ENCODE peak calls at places on chromosomes 11 and 22, in eight cellular contexts. W, V, G, B, J, H, K and S are unnamed samples. For H3K4me1, the result is how much of the 10 kb centered on the place peaks cover.

GRCh38 chr22:23305321-23305910 is 125.1 kb downstream of the BCR start:
- DNase-seq in J (peak), V (no peak), H (peak), G (no peak), W (no peak), K (no peak), B (peak), S (no peak)

GRCh38 chr22:21972293-21972779 is 10.3 kb downstream of the TOP3B start:
- DNase-seq in J (no peak), B (peak), W (no peak), G (peak), H (no peak), K (no peak), V (no peak), S (no peak)

GRCh38 chr11:5251746-5252145 is 2.1 kb upstream of the HBG1 start:
- DNase-seq in B (no peak), H (no peak), J (no peak), K (no peak), W (no peak), G (no peak), V (no peak), S (no peak)

GRCh38 chr11:6545917-6546605 is 49.0 kb downstream of the DNHD1 start:
- DNase-seq in G (no peak), B (no peak), W (no peak), K (peak), H (peak), J (no peak), V (no peak), S (no peak)

GRCh38 chr22:49628351-49629023 is 199.2 kb downstream of the BRD1 start:
- DNase-seq in G (no peak), W (peak), H (no peak), K (no peak), V (no peak), B (no peak), J (no peak), S (no peak)

GRCh38 chr22:31096637-31097274 is 10.6 kb downstream of the SELENOM start:
- DNase-seq in B (no peak), J (no peak), H (no peak), V (no peak), G (no peak), W (no peak), K (no peak), S (no peak)

GRCh38 chr11:115581871-115582639 is 77.8 kb upstream of the CADM1 start:
- DNase-seq in B (peak), V (no peak), K (no peak), J (no peak), H (no peak), G (no peak), W (no peak), S (no peak)

GRCh38 chr11:71065794-71066193 is 186.6 kb downstream of the SHANK2 start:
- DNase-seq in H (no peak), G (no peak), K (no peak), B (no peak), W (no peak), J (no peak), V (no peak), S (no peak)

GRCh38 chr11:15671216-15671615 is 556.5 kb downstream of the INSC start:
- DNase-seq in B (no peak), W (no peak), H (no peak), G (no peak), K (peak), J (no peak), V (no peak), S (no peak)

GRCh38 chr11:19392321-19392720 is 151.6 kb upstream of the E2F8 start:
- DNase-seq in W (no peak), B (no peak), K (no peak), J (no peak), G (no peak), H (no peak), V (no peak), S (no peak)

GRCh38 chr11:103633037-103633788 is 403.2 kb upstream of the DDI1 start:
- DNase-seq in V (no peak), H (no peak), G (no peak), K (no peak), J (no peak), W (peak), B (peak), S (no peak)

DNA sequence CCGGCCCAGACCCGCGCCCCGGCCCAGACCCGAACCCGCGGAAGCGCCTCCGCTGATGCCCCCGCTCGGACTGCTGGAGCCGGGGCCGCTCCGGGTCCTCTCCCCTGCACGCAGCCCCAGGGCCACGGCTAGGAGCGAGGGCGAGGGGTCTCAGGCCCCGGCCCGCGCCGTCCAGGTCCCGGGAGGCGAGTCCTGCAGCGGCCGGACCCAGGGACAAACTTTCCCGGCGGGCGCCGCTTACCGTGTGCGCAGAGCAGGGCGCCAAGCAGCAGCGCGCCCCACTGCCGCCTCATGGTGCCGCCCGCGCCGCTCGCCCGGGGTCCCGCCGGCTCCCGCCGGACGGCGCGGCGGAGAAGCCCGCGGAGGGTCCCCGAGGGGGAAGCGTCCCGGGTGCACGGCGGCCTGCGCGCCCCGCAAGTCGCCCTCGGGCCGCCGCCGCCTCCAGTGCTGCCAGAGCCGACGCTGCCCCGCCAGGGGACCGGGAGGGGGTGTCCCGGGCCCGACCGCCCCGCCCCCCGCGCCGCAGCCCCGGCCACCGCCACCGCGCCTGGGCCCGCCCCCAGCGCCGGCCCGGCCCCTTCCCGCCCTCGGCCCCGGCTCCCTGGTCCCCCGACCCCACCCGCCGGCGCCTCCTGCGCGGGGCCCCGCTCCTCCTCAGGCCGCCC is at the start of gene LRP4:
- DNase-seq in W (no peak), K (no peak), J (peak), G (peak), B (no peak), H (no peak), V (no peak), S (peak)
- H3K27ac ChIP-seq in W (no peak), K (peak), J (peak), G (no peak), B (no peak), H (peak), V (no peak), S (peak)

DNA sequence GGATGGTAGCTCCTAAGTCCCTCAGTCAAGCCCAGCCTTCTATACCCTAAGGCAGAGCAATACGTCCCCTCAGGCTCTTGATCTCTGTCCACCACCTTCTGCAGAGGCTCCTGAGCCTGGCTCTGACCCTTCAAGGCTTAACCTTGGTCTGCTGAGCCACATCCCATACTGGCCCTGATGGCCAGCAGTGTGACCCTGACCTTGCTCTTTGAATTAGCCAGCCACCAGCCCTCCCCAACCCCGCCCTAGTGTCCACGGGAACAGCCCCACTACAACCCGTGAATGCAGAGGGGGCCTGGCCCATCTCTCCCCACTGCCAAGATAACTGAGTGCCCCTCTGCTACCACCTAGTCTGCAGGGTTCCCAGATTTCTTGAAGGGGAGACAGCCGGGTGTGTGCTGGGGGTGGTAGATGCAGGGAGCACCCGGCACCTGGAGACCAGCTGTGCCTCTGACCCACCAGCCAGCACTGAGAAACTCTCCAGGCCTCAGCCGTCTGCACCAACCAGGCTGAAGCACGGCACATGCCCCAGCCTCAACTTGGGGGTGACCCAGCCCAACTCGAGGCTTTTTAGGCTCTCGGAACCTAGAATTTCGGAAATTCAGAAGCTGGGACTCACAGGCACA is 6.2 kb downstream of the ARAP1 start:
- DNase-seq in K (no peak), V (no peak), B (no peak), H (no peak), G (no peak), W (no peak), J (no peak), S (no peak)
- H3K4me1 ChIP-seq in K (under half), V (under half), B (under half), H (under half), G (under half), W (under half), J (under half), S (under half)

GRCh38 chr11:7611411-7611810 is 61.9 kb downstream of the CYB5R2 start:
- DNase-seq in V (no peak), B (peak), K (no peak), H (no peak), J (no peak), G (no peak), W (no peak), S (no peak)
- H3K27ac ChIP-seq in V (no peak), B (no peak), K (no peak), H (no peak), J (peak), G (no peak), W (no peak), S (no peak)

GRCh38 chr11:66969584-66970205 is 5.4 kb upstream of the C11orf86 start:
- DNase-seq in K (no peak), V (no peak), B (peak), G (no peak), J (no peak), W (no peak), H (no peak), S (no peak)

GRCh38 chr11:66966351-66966750 is 8.2 kb upstream of the PC start:
- DNase-seq in V (no peak), W (no peak), K (no peak), H (no peak), J (no peak), B (no peak), G (no peak), S (no peak)

GRCh38 chr11:66970371-66970807 is 4.7 kb upstream of the C11orf86 start:
- DNase-seq in K (no peak), W (no peak), G (no peak), B (no peak), H (no peak), V (no peak), J (no peak), S (no peak)

GRCh38 chr11:66970808-66971442 is 4.2 kb upstream of the C11orf86 start:
- DNase-seq in J (no peak), K (no peak), W (no peak), B (peak), V (peak), H (no peak), G (no peak), S (no peak)

DNA sequence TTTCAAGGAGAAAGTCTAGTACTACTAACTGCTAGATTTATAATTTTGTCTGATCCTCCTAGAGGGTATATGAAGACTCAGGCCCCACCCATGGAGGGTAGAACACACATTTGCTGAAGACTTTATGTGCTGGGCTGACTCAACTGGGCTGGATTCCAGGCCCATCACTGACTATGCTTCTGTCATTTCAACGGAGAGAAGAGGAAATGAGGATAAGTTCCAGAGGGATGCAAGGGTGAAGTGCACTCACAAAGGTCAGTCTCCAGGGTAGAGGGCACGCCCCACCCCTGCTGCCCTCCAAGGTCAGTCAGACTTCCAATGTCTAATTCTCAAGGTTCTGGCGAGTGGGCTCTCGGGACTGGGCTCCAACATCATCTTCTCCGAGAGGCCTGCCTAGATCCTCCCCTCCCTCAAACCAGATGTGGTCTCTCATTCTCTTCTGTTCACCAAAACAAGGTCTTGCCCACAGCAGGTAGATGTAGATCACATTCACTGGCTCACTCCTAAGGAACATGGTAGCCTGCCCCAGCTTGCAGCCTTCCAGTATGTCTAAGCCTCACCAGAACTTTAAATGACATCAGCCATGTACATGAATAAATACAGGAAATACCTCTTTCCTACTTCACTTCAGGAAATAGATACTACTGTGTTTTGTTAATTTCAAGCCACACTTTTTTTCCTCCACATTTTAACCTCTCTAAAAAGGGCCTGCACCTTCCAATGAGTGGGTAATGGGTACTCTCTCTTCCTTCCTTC is 7.3 kb upstream of the C11orf86 start:
- DNase-seq in J (no peak), B (peak), W (no peak), H (no peak), G (no peak), V (no peak), K (no peak), S (no peak)
- H3K4me1 ChIP-seq in J (under half), B (under half), W (under half), H (under half), G (under half), V (under half), K (under half), S (under half)

GRCh38 chr11:102393272-102393730 is 46.3 kb downstream of the BIRC2 start:
- DNase-seq in G (no peak), W (no peak), J (no peak), B (no peak), V (no peak), K (no peak), H (no peak), S (no peak)

GRCh38 chr11:102398297-102398696 is 51.3 kb downstream of the BIRC2 start:
- DNase-seq in J (no peak), H (no peak), K (no peak), G (no peak), B (no peak), V (no peak), W (no peak), S (no peak)

GRCh38 chr11:102399189-102399588 is 52.2 kb downstream of the BIRC2 start:
- DNase-seq in J (no peak), H (no peak), G (no peak), K (no peak), V (no peak), B (no peak), W (no peak), S (no peak)

GRCh38 chr11:102395720-102396358 is 48.8 kb downstream of the BIRC2 start:
- DNase-seq in J (no peak), V (no peak), B (no peak), G (no peak), W (no peak), K (no peak), H (no peak), S (no peak)

DNA sequence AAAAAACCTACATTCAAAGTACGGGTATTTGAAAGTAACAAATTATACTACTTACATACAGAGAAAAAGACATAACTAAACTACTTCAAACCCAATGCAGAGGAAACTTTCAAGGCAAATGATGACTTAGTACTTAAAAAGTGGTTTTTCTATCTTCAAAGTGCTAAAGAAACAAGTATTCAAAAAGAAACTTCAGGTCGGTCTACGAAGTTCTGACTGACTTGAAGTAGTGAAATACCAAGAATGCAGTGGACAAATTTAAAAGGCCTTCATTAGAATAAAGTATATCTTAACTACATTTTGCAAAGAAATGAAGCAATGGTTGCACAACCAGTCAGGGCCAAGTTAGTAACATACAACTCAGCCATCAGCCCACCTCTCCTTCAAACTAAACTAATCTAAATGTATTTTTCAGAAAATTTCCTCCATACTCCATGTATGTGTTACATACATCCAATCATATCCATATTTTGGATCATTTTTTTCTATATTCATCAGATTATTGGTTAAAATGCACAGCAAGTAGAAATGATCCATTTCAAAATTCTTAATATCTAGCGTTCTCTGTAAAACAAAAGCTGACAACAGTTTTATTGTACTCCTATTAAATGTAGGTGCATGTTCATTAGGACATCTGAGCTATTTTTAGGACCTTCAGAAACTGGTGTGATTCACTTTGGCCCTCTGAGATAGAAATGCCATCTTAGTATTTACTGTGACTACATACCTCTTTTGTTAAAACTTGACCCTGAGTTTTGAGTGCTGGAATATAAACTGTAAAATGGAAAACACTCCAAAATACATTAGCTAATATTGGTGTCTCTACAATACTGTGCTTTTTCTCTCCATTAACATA is 49.9 kb downstream of the BIRC2 start:
- DNase-seq in H (no peak), G (no peak), J (no peak), V (no peak), K (no peak), B (peak), W (no peak), S (no peak)
- H3K27ac ChIP-seq in H (no peak), G (peak), J (no peak), V (no peak), K (no peak), B (no peak), W (no peak), S (no peak)